ENCODE peak calls at places on chromosomes 13 and 19, in nine cellular contexts. One of them, this sample, is unnamed.

GRCh38 chr19:40465025-40465780 is at the start of gene BLVRB:
- DNase-seq in A549: peak; percentile 81
- DNase-seq in Peyer's patch: no peak
- DNase-seq in right lobe of liver: no peak
- DNase-seq in heart left ventricle: no peak
- DNase-seq in IMR-90: peak; percentile 52
- DNase-seq in adrenal gland: peak; percentile 81
- DNase-seq in tibial nerve: peak; percentile 61
- DNase-seq in breast epithelium: no peak
- DNase-seq in this sample: no peak

GRCh38 chr13:85738696-85739320 is 60.4 kb downstream of the SLITRK6 start:
- DNase-seq in tibial nerve: no peak
- DNase-seq in breast epithelium: no peak
- DNase-seq in A549: no peak
- DNase-seq in adrenal gland: no peak
- DNase-seq in heart left ventricle: no peak
- DNase-seq in right lobe of liver: no peak
- DNase-seq in IMR-90: peak; percentile 29
- DNase-seq in Peyer's patch: no peak
- DNase-seq in this sample: no peak

GRCh38 chr19:37513397-37513796 is 6.7 kb downstream of the ZNF793 start:
- DNase-seq in tibial nerve: no peak
- DNase-seq in Peyer's patch: no peak
- DNase-seq in A549: no peak
- DNase-seq in adrenal gland: no peak
- DNase-seq in right lobe of liver: no peak
- DNase-seq in breast epithelium: no peak
- DNase-seq in IMR-90: no peak
- DNase-seq in heart left ventricle: no peak
- DNase-seq in this sample: no peak

GRCh38 chr19:40646564-40647254 is 43.7 kb downstream of the NUMBL start:
- DNase-seq in A549: peak; percentile 92
- DNase-seq in IMR-90: peak; percentile 42
- DNase-seq in tibial nerve: no peak
- DNase-seq in adrenal gland: no peak
- DNase-seq in right lobe of liver: no peak
- DNase-seq in breast epithelium: no peak
- DNase-seq in heart left ventricle: no peak
- DNase-seq in Peyer's patch: no peak
- DNase-seq in this sample: no peak

GRCh38 chr13:51764184-51765141 is 39.5 kb downstream of the DHRS12 start:
- DNase-seq in Peyer's patch: peak; percentile 59
- DNase-seq in heart left ventricle: peak; percentile 65
- DNase-seq in A549: peak; percentile 42
- DNase-seq in right lobe of liver: no peak
- DNase-seq in adrenal gland: no peak
- DNase-seq in breast epithelium: no peak
- DNase-seq in IMR-90: peak; percentile 97
- DNase-seq in tibial nerve: peak; percentile 81
- DNase-seq in this sample: peak; percentile 60

GRCh38 chr19:7506385-7507328 is 9.2 kb upstream of the ZNF358 start:
- DNase-seq in breast epithelium: no peak
- DNase-seq in A549: peak; percentile 99
- DNase-seq in heart left ventricle: peak; percentile 57
- DNase-seq in adrenal gland: peak; percentile 99
- DNase-seq in tibial nerve: peak; percentile 82
- DNase-seq in right lobe of liver: peak; percentile 83
- DNase-seq in IMR-90: peak; percentile 48
- DNase-seq in Peyer's patch: peak; percentile 95
- DNase-seq in this sample: peak; percentile 42

GRCh38 chr13:77016241-77016812 is 10.6 kb downstream of the FBXL3 start:
- DNase-seq in adrenal gland: no peak
- DNase-seq in tibial nerve: no peak
- DNase-seq in A549: no peak
- DNase-seq in heart left ventricle: no peak
- DNase-seq in Peyer's patch: no peak
- DNase-seq in right lobe of liver: no peak
- DNase-seq in breast epithelium: no peak
- DNase-seq in IMR-90: no peak
- DNase-seq in this sample: no peak

GRCh38 chr13:50126378-50127016 is 111.3 kb downstream of the KCNRG start:
- DNase-seq in IMR-90: peak; percentile 58
- DNase-seq in heart left ventricle: no peak
- DNase-seq in A549: peak; percentile 62
- DNase-seq in Peyer's patch: no peak
- DNase-seq in adrenal gland: no peak
- DNase-seq in right lobe of liver: no peak
- DNase-seq in tibial nerve: no peak
- DNase-seq in breast epithelium: no peak
- DNase-seq in this sample: no peak

GRCh38 chr13:23643828-23644419 is 73.7 kb downstream of the TNFRSF19 start:
- DNase-seq in Peyer's patch: no peak
- DNase-seq in tibial nerve: no peak
- DNase-seq in IMR-90: no peak
- DNase-seq in right lobe of liver: no peak
- DNase-seq in breast epithelium: no peak
- DNase-seq in adrenal gland: no peak
- DNase-seq in heart left ventricle: no peak
- DNase-seq in A549: no peak
- DNase-seq in this sample: no peak

GRCh38 chr13:62119739-62120700 is 704.4 kb upstream of the PCDH20 start:
- DNase-seq in heart left ventricle: no peak
- DNase-seq in adrenal gland: no peak
- DNase-seq in IMR-90: peak; percentile 17
- DNase-seq in tibial nerve: no peak
- DNase-seq in Peyer's patch: no peak
- DNase-seq in breast epithelium: no peak
- DNase-seq in A549: no peak
- DNase-seq in right lobe of liver: no peak
- DNase-seq in this sample: no peak

GRCh38 chr19:17580470-17581000 is 25.1 kb downstream of the COLGALT1 start:
- DNase-seq in Peyer's patch: no peak
- DNase-seq in tibial nerve: no peak
- DNase-seq in heart left ventricle: no peak
- DNase-seq in A549: no peak
- DNase-seq in IMR-90: no peak
- DNase-seq in right lobe of liver: no peak
- DNase-seq in breast epithelium: no peak
- DNase-seq in adrenal gland: no peak
- DNase-seq in this sample: no peak

GRCh38 chr13:102033719-102034446 is 368.0 kb downstream of the FGF14 start:
- DNase-seq in breast epithelium: no peak
- DNase-seq in adrenal gland: no peak
- DNase-seq in tibial nerve: no peak
- DNase-seq in Peyer's patch: no peak
- DNase-seq in IMR-90: no peak
- DNase-seq in heart left ventricle: no peak
- DNase-seq in right lobe of liver: no peak
- DNase-seq in A549: no peak
- DNase-seq in this sample: no peak

GRCh38 chr19:53308339-53308811 is 25.2 kb upstream of the ZNF845 start:
- DNase-seq in Peyer's patch: no peak
- DNase-seq in breast epithelium: no peak
- DNase-seq in A549: no peak
- DNase-seq in right lobe of liver: no peak
- DNase-seq in heart left ventricle: peak; percentile 26
- DNase-seq in IMR-90: no peak
- DNase-seq in tibial nerve: no peak
- DNase-seq in adrenal gland: peak; percentile 54
- DNase-seq in this sample: no peak

GRCh38 chr19:38917921-38918491 is 6.0 kb upstream of the CCER2 start:
- DNase-seq in IMR-90: no peak
- DNase-seq in A549: peak; percentile 75
- DNase-seq in adrenal gland: peak; percentile 64
- DNase-seq in breast epithelium: no peak
- DNase-seq in Peyer's patch: peak; percentile 53
- DNase-seq in tibial nerve: no peak
- DNase-seq in heart left ventricle: no peak
- DNase-seq in right lobe of liver: peak; percentile 50
- DNase-seq in this sample: no peak

GRCh38 chr19:4374451-4375163 is 25.7 kb downstream of the SH3GL1 start:
- DNase-seq in heart left ventricle: no peak
- DNase-seq in tibial nerve: peak; percentile 58
- DNase-seq in A549: peak; percentile 85
- DNase-seq in right lobe of liver: no peak
- DNase-seq in Peyer's patch: peak; percentile 82
- DNase-seq in IMR-90: peak; percentile 87
- DNase-seq in breast epithelium: no peak
- DNase-seq in adrenal gland: peak; percentile 91
- DNase-seq in this sample: peak; percentile 84
- TF ChIP-seq POLR2A in heart left ventricle: no peak
- TF ChIP-seq POLR2A in tibial nerve: no peak
- TF ChIP-seq POLR2A in A549: no peak
- TF ChIP-seq POLR2A in right lobe of liver: no peak
- TF ChIP-seq POLR2A in Peyer's patch: peak; percentile 46
- TF ChIP-seq POLR2A in IMR-90: no peak
- TF ChIP-seq POLR2A in breast epithelium: no peak
- TF ChIP-seq POLR2A in adrenal gland: no peak
- TF ChIP-seq POLR2A in this sample: peak; percentile 22

DNA sequence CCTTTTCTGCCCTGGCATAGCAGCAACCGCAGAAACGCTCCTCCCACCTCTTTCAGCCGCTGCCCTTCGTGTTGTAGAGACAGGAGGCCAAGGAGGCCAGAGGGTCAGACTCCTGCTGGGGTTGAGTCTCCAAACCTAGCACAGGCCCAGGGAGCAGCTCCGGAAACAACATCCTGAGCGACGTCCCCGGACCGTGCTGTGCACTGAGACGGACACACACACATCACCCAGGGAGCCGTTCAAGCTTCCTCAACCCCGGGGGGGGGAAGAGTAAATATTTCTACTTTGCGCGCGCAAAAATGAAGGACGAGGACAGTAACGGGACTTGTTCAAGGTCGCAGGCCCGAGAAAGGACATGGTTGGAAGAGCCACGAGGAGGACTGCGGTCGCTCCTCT is 657 bp downstream of the ZNF550 start:
- DNase-seq in breast epithelium: no peak
- DNase-seq in heart left ventricle: peak; percentile 29
- DNase-seq in IMR-90: no peak
- DNase-seq in right lobe of liver: no peak
- DNase-seq in adrenal gland: peak; percentile 57
- DNase-seq in A549: peak; percentile 36
- DNase-seq in tibial nerve: no peak
- DNase-seq in Peyer's patch: no peak
- DNase-seq in this sample: no peak
- H3K27ac ChIP-seq in breast epithelium: peak overlapping the region; percentile 77
- H3K27ac ChIP-seq in heart left ventricle: peak overlapping the region; percentile 82
- H3K27ac ChIP-seq in IMR-90: peak overlapping the region; percentile 75
- H3K27ac ChIP-seq in right lobe of liver: no peak overlapping the region
- H3K27ac ChIP-seq in adrenal gland: peak overlapping the region; percentile 60
- H3K27ac ChIP-seq in A549: peak overlapping the region; percentile 85
- H3K27ac ChIP-seq in tibial nerve: peak overlapping the region; percentile 75
- H3K27ac ChIP-seq in Peyer's patch: no peak overlapping the region
- H3K27ac ChIP-seq in this sample: peak overlapping the region; percentile 53

DNA sequence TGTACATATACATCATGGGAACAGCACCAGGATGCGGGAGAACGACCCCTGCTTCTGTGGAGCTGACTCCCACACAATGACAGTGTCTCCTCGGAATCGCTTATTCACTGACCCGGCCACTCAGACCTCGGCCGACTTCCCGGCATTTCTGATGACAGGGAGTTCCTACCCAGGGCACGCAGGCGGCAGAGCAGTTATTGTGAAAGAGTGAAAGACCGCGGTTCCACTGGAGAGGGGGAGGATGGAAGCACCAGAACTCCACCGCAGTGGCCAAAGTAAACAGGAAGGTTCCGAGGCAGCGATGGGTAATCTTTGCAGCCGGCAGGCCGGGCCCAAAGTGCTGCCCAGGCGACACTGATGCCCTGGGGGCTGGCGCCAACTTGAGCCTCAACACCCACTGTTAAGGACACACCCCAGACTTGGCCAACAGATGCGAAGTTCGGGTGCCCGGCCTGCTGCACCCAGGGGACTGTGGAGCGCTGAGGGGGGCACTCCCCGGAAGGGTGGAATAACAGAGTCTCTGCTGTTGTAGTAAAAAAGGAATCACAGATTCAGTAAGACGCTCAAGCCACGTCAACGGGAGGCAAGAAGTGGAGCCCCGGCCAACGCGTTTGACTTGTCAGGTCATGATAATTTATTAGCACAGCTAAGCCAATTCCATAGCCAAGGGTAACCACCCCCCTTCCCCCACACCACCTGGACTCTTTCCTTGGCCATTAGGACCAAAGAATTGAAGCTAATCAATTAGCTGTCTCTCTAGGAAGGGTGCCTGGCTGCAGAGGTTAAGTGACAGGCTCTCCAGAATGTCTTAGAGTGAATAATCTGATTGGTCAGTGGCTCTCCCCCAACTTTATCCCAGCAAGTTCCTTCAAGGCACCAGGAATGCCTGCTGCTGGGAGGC is 5.8 kb downstream of the MLLT1 start:
- DNase-seq in IMR-90: peak; percentile 88
- DNase-seq in A549: no peak
- DNase-seq in Peyer's patch: no peak
- DNase-seq in breast epithelium: peak; percentile 85
- DNase-seq in right lobe of liver: peak; percentile 93
- DNase-seq in heart left ventricle: peak; percentile 70
- DNase-seq in adrenal gland: peak; percentile 95
- DNase-seq in tibial nerve: peak; percentile 85
- DNase-seq in this sample: peak; percentile 77
- H3K4me3 ChIP-seq in IMR-90: peak overlapping the region; percentile 12
- H3K4me3 ChIP-seq in A549: no peak overlapping the region
- H3K4me3 ChIP-seq in Peyer's patch: peak overlapping the region; percentile 21
- H3K4me3 ChIP-seq in breast epithelium: peak overlapping the region; percentile 8
- H3K4me3 ChIP-seq in right lobe of liver: peak overlapping the region; percentile 26
- H3K4me3 ChIP-seq in heart left ventricle: peak overlapping the region; percentile 32
- H3K4me3 ChIP-seq in adrenal gland: no peak overlapping the region
- H3K4me3 ChIP-seq in tibial nerve: peak overlapping the region; percentile 16
- H3K4me3 ChIP-seq in this sample: peak overlapping the region; percentile 20

DNA sequence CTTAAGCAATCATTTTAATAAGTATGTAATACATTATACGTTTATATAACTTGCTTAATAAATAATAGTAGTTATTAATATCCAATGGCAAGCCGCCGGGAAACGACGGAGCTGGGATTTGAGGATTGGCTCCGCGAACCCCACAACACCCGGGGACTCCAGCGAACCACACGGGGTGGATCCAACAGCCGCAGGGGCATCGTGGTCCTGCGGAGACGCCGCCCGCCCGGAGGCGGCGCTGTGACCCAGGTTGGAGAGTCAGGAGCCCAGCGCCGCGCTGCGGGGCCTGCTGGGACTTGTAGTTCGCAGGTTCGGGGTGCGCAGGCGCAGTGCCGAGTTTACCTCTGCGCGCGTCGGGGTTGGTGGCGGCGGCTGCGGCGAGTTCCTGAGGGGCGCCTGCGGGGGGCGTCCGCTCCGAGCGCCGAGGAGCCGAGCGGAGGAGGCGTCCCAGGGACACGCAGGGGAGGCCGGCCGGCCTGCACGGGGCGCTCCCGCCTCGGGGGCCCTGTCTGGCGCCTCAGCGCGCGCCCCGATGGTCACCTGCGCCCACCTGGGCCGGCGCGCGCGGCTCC is at the start of gene ZNF554:
- DNase-seq in breast epithelium: peak; percentile 98
- DNase-seq in A549: peak; percentile 95
- DNase-seq in Peyer's patch: peak; percentile 98
- DNase-seq in tibial nerve: peak; percentile 95
- DNase-seq in right lobe of liver: peak; percentile 98
- DNase-seq in adrenal gland: peak; percentile 98
- DNase-seq in heart left ventricle: peak; percentile 97
- DNase-seq in IMR-90: peak; percentile 94
- DNase-seq in this sample: peak; percentile 96
- TF ChIP-seq POLR2A in breast epithelium: no peak
- TF ChIP-seq POLR2A in A549: peak; percentile 43
- TF ChIP-seq POLR2A in Peyer's patch: peak; percentile 27
- TF ChIP-seq POLR2A in tibial nerve: peak; percentile 27
- TF ChIP-seq POLR2A in right lobe of liver: peak; percentile 29
- TF ChIP-seq POLR2A in adrenal gland: no peak
- TF ChIP-seq POLR2A in heart left ventricle: no peak
- TF ChIP-seq POLR2A in IMR-90: no peak
- TF ChIP-seq POLR2A in this sample: peak; percentile 43